ENCODE peak calls at places on chromosome 15, in four cellular contexts. N is pancreas, G is neural progenitor cell, U is lower lobe of right lung. C is an unnamed sample.

GRCh38 chr15:40999190-40999589 is 45.9 kb downstream of the CHAC1 start:
- DNase-seq in N (no peak), U (no peak), G (no peak), C (no peak)

GRCh38 chr15:92009162-92009561 is 155.7 kb downstream of the SLCO3A1 start:
- DNase-seq in N (no peak), G (no peak), U (no peak), C (peak; percentile 55)

GRCh38 chr15:93028632-93029612 is 60.1 kb downstream of the RGMA start:
- DNase-seq in N (peak; percentile 85), G (no peak), U (peak; percentile 91), C (peak; percentile 94)

GRCh38 chr15:29921130-29921601 is 98.9 kb upstream of the TJP1 start:
- DNase-seq in U (no peak), N (no peak), G (no peak), C (no peak)

GRCh38 chr15:58425185-58425584 is 6.6 kb upstream of the LIPC start:
- DNase-seq in U (no peak), G (no peak), N (no peak), C (no peak)

GRCh38 chr15:78033864-78034263 is 43.6 kb downstream of the TBC1D2B start:
- DNase-seq in G (no peak), N (no peak), U (no peak), C (no peak)

GRCh38 chr15:25883860-25884259 is 20.7 kb upstream of the ATP10A start:
- DNase-seq in U (no peak), N (no peak), G (no peak), C (no peak)

GRCh38 chr15:98442379-98442833 is 205.9 kb upstream of the IGF1R start:
- DNase-seq in N (peak; percentile 39), G (peak; percentile 80), U (no peak), C (peak; percentile 68)

GRCh38 chr15:46441294-46442062 is 806.6 kb downstream of the SQOR start:
- DNase-seq in U (no peak), N (no peak), G (peak; percentile 25), C (no peak)

GRCh38 chr15:23566070-23567050 is 886 bp downstream of the MKRN3 start:
- DNase-seq in N (peak; percentile 14), U (no peak), G (no peak), C (no peak)

GRCh38 chr15:25892126-25892525 is 29.0 kb upstream of the ATP10A start:
- DNase-seq in U (no peak), N (no peak), G (no peak), C (peak; percentile 63)

GRCh38 chr15:70088887-70089691 is 8.6 kb downstream of the TLE3 start:
- DNase-seq in U (no peak), G (no peak), N (no peak), C (peak; percentile 12)

GRCh38 chr15:78007211-78007956 is 70.1 kb downstream of the TBC1D2B start:
- DNase-seq in N (peak; percentile 67), G (no peak), U (no peak), C (no peak)

GRCh38 chr15:60379466-60380274 is 18.1 kb downstream of the ANXA2 start:
- DNase-seq in G (peak; percentile 74), U (no peak), N (no peak), C (no peak)

GRCh38 chr15:59247364-59247763 is 40.7 kb downstream of the LDHAL6B start:
- DNase-seq in N (peak; percentile 23), G (peak; percentile 84), U (peak; percentile 51), C (peak; percentile 76)

GRCh38 chr15:25183581-25184330 is 229.0 kb downstream of the SNRPN start:
- DNase-seq in G (no peak), U (peak; percentile 20), N (no peak), C (no peak)

GRCh38 chr15:83204697-83205096 is 2.9 kb downstream of the HDGFL3 start:
- DNase-seq in U (no peak), N (no peak), G (peak; percentile 39), C (peak; percentile 32)

GRCh38 chr15:35308802-35309201 is 223.7 kb upstream of the NANOGP8 start:
- DNase-seq in U (no peak), N (no peak), G (no peak), C (no peak)

GRCh38 chr15:51782357-51782896 is 31.0 kb downstream of the TMOD2 start:
- DNase-seq in U (no peak), G (peak; percentile 56), N (no peak), C (no peak)

GRCh38 chr15:67998599-67999122 is 55.5 kb upstream of the PIAS1 start:
- DNase-seq in N (peak; percentile 36), G (no peak), U (no peak), C (peak; percentile 50)

GRCh38 chr15:98428253-98428989 is 219.9 kb upstream of the IGF1R start:
- DNase-seq in N (peak; percentile 52), G (peak; percentile 87), U (peak; percentile 78), C (peak; percentile 74)

GRCh38 chr15:41309226-41309905 is 23.0 kb downstream of the OIP5 start:
- DNase-seq in G (no peak), U (no peak), N (no peak), C (no peak)

GRCh38 chr15:31069360-31070000 is 32.0 kb downstream of the TRPM1 start:
- DNase-seq in G (no peak), N (no peak), U (no peak), C (no peak)

GRCh38 chr15:35181538-35181937 is 96.4 kb upstream of the NANOGP8 start:
- DNase-seq in U (no peak), N (no peak), G (no peak), C (no peak)

GRCh38 chr15:20340331-20340811 is 201.2 kb downstream of the GOLGA6L6 start:
- DNase-seq in U (peak; percentile 91), G (no peak), N (no peak), C (no peak)

GRCh38 chr15:81256916-81257315 is 60.2 kb downstream of the IL16 start:
- DNase-seq in U (no peak), G (peak; percentile 38), N (no peak), C (no peak)

GRCh38 chr15:71052356-71052755 is 62.9 kb upstream of the THSD4 start:
- DNase-seq in N (no peak), U (no peak), G (no peak), C (no peak)

DNA sequence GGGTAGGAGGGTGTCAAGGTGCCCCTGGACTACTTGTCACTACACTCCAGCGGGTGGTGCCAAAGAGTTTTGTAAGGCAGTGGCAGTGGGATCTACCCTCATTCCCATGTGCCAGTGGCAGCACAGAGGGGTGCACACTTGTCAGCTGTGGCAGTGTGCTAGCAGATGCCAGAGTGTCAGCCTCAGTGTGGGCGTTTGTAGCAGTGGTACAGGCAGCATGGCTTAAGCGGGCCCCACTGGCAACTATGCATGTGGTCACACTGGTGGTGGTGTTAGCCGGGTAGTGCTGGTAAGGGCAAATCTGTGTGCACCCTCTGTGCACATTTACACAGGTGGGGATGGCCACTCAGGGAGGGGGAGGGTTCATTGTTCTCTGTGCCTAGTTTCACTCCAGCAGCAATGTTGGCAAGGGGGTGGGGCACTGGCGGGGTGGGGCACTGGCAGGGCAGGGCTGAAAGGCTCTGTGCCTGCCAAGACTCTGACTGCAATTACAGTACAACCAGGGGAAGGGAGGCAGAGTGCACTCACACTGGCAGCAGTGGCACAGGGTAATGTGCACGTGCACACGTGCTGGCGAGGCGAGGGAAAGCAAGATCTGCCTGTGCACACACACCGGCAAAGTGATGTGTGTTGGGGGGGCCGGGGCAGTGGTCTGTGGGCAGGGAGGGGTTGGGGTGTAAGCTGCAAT is 31.8 kb downstream of the MYO9A start:
- DNase-seq in N (no peak), U (peak; percentile 53), G (no peak), C (peak; percentile 68)
- TF ChIP-seq CTCF in N (no peak), U (no peak), G (no peak), C (no peak)

GRCh38 chr15:90266061-90266431 is 574 bp downstream of the NGRN start:
- DNase-seq in N (no peak), U (no peak), G (no peak), C (peak; percentile 35)

GRCh38 chr15:90264649-90265048 is 823 bp upstream of the NGRN start:
- DNase-seq in U (no peak), N (no peak), G (no peak), C (no peak)

GRCh38 chr15:90265271-90266060 is at the start of gene NGRN:
- DNase-seq in N (peak; percentile 85), U (peak; percentile 96), G (peak; percentile 82), C (peak; percentile 94)

GRCh38 chr15:90268415-90268814 is 2.9 kb downstream of the NGRN start:
- DNase-seq in U (no peak), N (no peak), G (peak; percentile 64), C (no peak)

GRCh38 chr15:90266485-90266884 is 1.0 kb downstream of the NGRN start:
- DNase-seq in G (no peak), U (no peak), N (no peak), C (peak; percentile 16)
- TF ChIP-seq CTCF in G (no peak), U (no peak), N (no peak), C (no peak)

GRCh38 chr15:80087104-80087503 is 27.6 kb downstream of the ZFAND6 start:
- DNase-seq in N (no peak), G (no peak), U (no peak), C (no peak)
- TF ChIP-seq CTCF in N (no peak), G (peak; percentile 24), U (no peak), C (peak; percentile 9)

GRCh38 chr15:76963596-76963995 is 31.3 kb upstream of the PSTPIP1 start:
- DNase-seq in N (no peak), U (no peak), G (no peak), C (no peak)
- TF ChIP-seq CTCF in N (no peak), U (no peak), G (no peak), C (no peak)

GRCh38 chr15:101097111-101097510 is 154.7 kb downstream of the CHSY1 start:
- DNase-seq in G (no peak), N (no peak), U (no peak), C (no peak)

GRCh38 chr15:101101676-101102075 is 150.2 kb downstream of the CHSY1 start:
- DNase-seq in N (no peak), G (no peak), U (no peak), C (no peak)

GRCh38 chr15:101100593-101101442 is 151.0 kb downstream of the CHSY1 start:
- DNase-seq in U (no peak), G (no peak), N (no peak), C (no peak)

GRCh38 chr15:101100118-101100517 is 151.7 kb downstream of the CHSY1 start:
- DNase-seq in U (no peak), G (no peak), N (no peak), C (no peak)

DNA sequence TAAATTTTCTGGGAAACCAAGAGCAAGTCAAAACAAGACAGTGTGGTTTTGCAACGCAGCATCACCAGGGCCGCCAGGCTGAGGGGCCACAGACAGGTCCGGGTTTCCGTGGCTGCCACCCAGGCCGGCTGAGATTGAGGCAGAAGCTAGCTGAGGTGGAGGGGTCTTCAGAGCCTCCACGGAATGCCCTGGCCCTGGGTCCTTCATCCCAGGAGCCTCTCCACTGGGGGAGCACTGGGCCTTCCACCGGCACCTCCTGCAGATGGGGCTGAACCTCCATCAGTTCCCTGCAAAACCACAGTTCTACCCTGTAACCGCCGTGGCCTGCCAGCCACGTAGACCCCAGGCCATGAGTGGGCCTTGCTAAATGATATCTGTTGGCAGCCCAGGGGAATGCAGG is 152.7 kb downstream of the CHSY1 start:
- DNase-seq in G (no peak), U (no peak), N (no peak), C (no peak)
- TF ChIP-seq CTCF in G (no peak), U (no peak), N (no peak), C (no peak)

GRCh38 chr15:101276501-101277037 is 716 bp downstream of the SELENOS start:
- DNase-seq in U (no peak), N (no peak), G (peak; percentile 59), C (no peak)
- TF ChIP-seq CTCF in U (no peak), N (no peak), G (peak; percentile 53), C (peak; percentile 17)

C was measured in thyroid gland.